ENCODE peak calls at places on chromosomes 1 and 21, in six cellular contexts. Y is activated CD8-positive, alpha-beta memory T cell treated with anti-CD3 and anti-CD28 coated beads for 1 hour; H is NCI-H1105 treated with DMSO at 0.1 percent for 48 hours; M is stimulated activated CD4-positive, alpha-beta T cell treated with anti-CD3 and anti-CD28 coated beads, Interleukin-12 subunit alpha, Interleukin-12 subunit beta, amount 100 ng/mL, for 4 hours; K is kidney epithelial cell; B is fibroblast of the conjunctiva. G is an unnamed sample.

GRCh38 chr21:18403685-18404084 is at the start of gene TMPRSS15:
- DNase-seq in Y (no peak), H (no peak), M (no peak), K (no peak), B (no peak), G (no peak)

GRCh38 chr1:172955161-172955821 is 95.5 kb downstream of the TNFSF18 start:
- DNase-seq in Y (no peak), H (no peak), M (no peak), K (no peak), B (no peak), G (peak; percentile 86)

GRCh38 chr1:54937469-54937868 is 43.0 kb upstream of the TMEM61 start:
- DNase-seq in Y (no peak), H (no peak), M (no peak), K (peak; percentile 47), B (no peak), G (no peak)

GRCh38 chr1:67708606-67709005 is 23.6 kb downstream of the GADD45A start:
- DNase-seq in Y (no peak), H (no peak), M (no peak), K (no peak), B (no peak), G (no peak)

GRCh38 chr1:85952460-85952859 is 204.1 kb downstream of the COL24A1 start:
- DNase-seq in Y (no peak), H (peak; percentile 89), M (no peak), K (no peak), B (no peak), G (no peak)

GRCh38 chr21:37560385-37560784 is 193.8 kb downstream of the DYRK1A start:
- DNase-seq in Y (no peak), H (no peak), M (no peak), K (no peak), B (no peak), G (no peak)

GRCh38 chr1:168504064-168504837 is 39.5 kb downstream of the XCL2 start:
- DNase-seq in Y (no peak), H (no peak), M (no peak), K (no peak), B (peak; percentile 36), G (peak; percentile 87)

GRCh38 chr1:46690931-46691411 is 19.3 kb downstream of the TEX38 start:
- DNase-seq in Y (no peak), H (no peak), M (no peak), K (no peak), B (no peak), G (no peak)

GRCh38 chr1:63448741-63449140 is 74.3 kb downstream of the ITGB3BP start:
- DNase-seq in Y (no peak), H (no peak), M (no peak), K (no peak), B (no peak), G (no peak)

GRCh38 chr1:205510308-205510950 is 6.0 kb downstream of the CDK18 start:
- DNase-seq in Y (no peak), H (no peak), M (no peak), K (no peak), B (no peak), G (no peak)

GRCh38 chr1:27349784-27350672 is 8.2 kb downstream of the SYTL1 start:
- DNase-seq in Y (no peak), H (peak; percentile 81), M (no peak), K (no peak), B (no peak), G (peak; percentile 75)

GRCh38 chr1:201080135-201080534 is 32.1 kb downstream of the CACNA1S start:
- DNase-seq in Y (no peak), H (no peak), M (no peak), K (no peak), B (no peak), G (no peak)

GRCh38 chr1:12502300-12503109 is 115.5 kb downstream of the DHRS3 start:
- DNase-seq in Y (no peak), H (no peak), M (no peak), K (no peak), B (no peak), G (no peak)

GRCh38 chr1:243487036-243487648 is 231.3 kb downstream of the SDCCAG8 start:
- DNase-seq in Y (no peak), H (no peak), M (no peak), K (no peak), B (no peak), G (no peak)

GRCh38 chr1:3633344-3634058 is 8.7 kb downstream of the TPRG1L start:
- DNase-seq in Y (no peak), H (no peak), M (no peak), K (no peak), B (no peak), G (no peak)

G was measured in foreskin fibroblast.